ENCODE peak calls at places on chromosomes 1 and 21, in five cellular contexts. One of them, this sample, is unnamed.

GRCh38 chr1:148160048-148160395 is 7.9 kb upstream of the NBPF11 start:
- DNase-seq in thoracic aorta: no peak
- DNase-seq in left ventricle myocardium inferior: no peak
- DNase-seq in endothelial cell of umbilical vein: no peak
- DNase-seq in tibial nerve: no peak
- DNase-seq in this sample: no peak

GRCh38 chr1:47438321-47439150 is 692 bp downstream of the FOXD2 start:
- DNase-seq in thoracic aorta: no peak
- DNase-seq in left ventricle myocardium inferior: peak
- DNase-seq in endothelial cell of umbilical vein: no peak
- DNase-seq in tibial nerve: no peak
- DNase-seq in this sample: no peak

GRCh38 chr1:150764617-150765090 is 924 bp downstream of the CTSS start:
- DNase-seq in thoracic aorta: no peak
- DNase-seq in left ventricle myocardium inferior: no peak
- DNase-seq in endothelial cell of umbilical vein: peak
- DNase-seq in tibial nerve: no peak
- DNase-seq in this sample: peak

GRCh38 chr1:67732750-67733151 is 47.8 kb downstream of the GADD45A start:
- DNase-seq in thoracic aorta: no peak
- DNase-seq in left ventricle myocardium inferior: peak
- DNase-seq in endothelial cell of umbilical vein: peak
- DNase-seq in tibial nerve: no peak
- DNase-seq in this sample: peak

GRCh38 chr1:94660994-94661393 is 119.4 kb upstream of the F3 start:
- DNase-seq in thoracic aorta: no peak
- DNase-seq in left ventricle myocardium inferior: no peak
- DNase-seq in endothelial cell of umbilical vein: no peak
- DNase-seq in tibial nerve: no peak
- DNase-seq in this sample: no peak

GRCh38 chr1:178938959-178939317 is 68.1 kb upstream of the ANGPTL1 start:
- DNase-seq in thoracic aorta: peak
- DNase-seq in left ventricle myocardium inferior: peak
- DNase-seq in endothelial cell of umbilical vein: no peak
- DNase-seq in tibial nerve: peak
- DNase-seq in this sample: no peak

GRCh38 chr1:154719586-154720327 is 111.8 kb upstream of the ADAR start:
- DNase-seq in thoracic aorta: no peak
- DNase-seq in left ventricle myocardium inferior: no peak
- DNase-seq in endothelial cell of umbilical vein: no peak
- DNase-seq in tibial nerve: no peak
- DNase-seq in this sample: no peak

GRCh38 chr1:10754571-10755329 is 41.7 kb downstream of the CASZ1 start:
- DNase-seq in thoracic aorta: no peak
- DNase-seq in left ventricle myocardium inferior: no peak
- DNase-seq in endothelial cell of umbilical vein: no peak
- DNase-seq in tibial nerve: no peak
- DNase-seq in this sample: no peak

GRCh38 chr21:33116669-33117267 is 46.8 kb downstream of the OLIG1 start:
- DNase-seq in thoracic aorta: no peak
- DNase-seq in left ventricle myocardium inferior: no peak
- DNase-seq in endothelial cell of umbilical vein: no peak
- DNase-seq in tibial nerve: no peak
- DNase-seq in this sample: no peak

GRCh38 chr1:241423541-241424479 is 66.8 kb upstream of the RGS7 start:
- DNase-seq in thoracic aorta: no peak
- DNase-seq in left ventricle myocardium inferior: no peak
- DNase-seq in endothelial cell of umbilical vein: peak
- DNase-seq in tibial nerve: no peak
- DNase-seq in this sample: no peak

GRCh38 chr1:226754797-226755533 is 15.9 kb upstream of the ITPKB start:
- DNase-seq in thoracic aorta: no peak
- DNase-seq in left ventricle myocardium inferior: no peak
- DNase-seq in endothelial cell of umbilical vein: no peak
- DNase-seq in tibial nerve: no peak
- DNase-seq in this sample: no peak

GRCh38 chr1:226751214-226751613 is 12.1 kb upstream of the ITPKB start:
- DNase-seq in thoracic aorta: no peak
- DNase-seq in left ventricle myocardium inferior: no peak
- DNase-seq in endothelial cell of umbilical vein: no peak
- DNase-seq in tibial nerve: no peak
- DNase-seq in this sample: no peak

GRCh38 chr1:226754097-226754496 is 15.0 kb upstream of the ITPKB start:
- DNase-seq in thoracic aorta: no peak
- DNase-seq in left ventricle myocardium inferior: no peak
- DNase-seq in endothelial cell of umbilical vein: no peak
- DNase-seq in tibial nerve: no peak
- DNase-seq in this sample: no peak

GRCh38 chr1:226749467-226749866 is 10.4 kb upstream of the ITPKB start:
- DNase-seq in thoracic aorta: no peak
- DNase-seq in left ventricle myocardium inferior: no peak
- DNase-seq in endothelial cell of umbilical vein: no peak
- DNase-seq in tibial nerve: no peak
- DNase-seq in this sample: no peak

DNA sequence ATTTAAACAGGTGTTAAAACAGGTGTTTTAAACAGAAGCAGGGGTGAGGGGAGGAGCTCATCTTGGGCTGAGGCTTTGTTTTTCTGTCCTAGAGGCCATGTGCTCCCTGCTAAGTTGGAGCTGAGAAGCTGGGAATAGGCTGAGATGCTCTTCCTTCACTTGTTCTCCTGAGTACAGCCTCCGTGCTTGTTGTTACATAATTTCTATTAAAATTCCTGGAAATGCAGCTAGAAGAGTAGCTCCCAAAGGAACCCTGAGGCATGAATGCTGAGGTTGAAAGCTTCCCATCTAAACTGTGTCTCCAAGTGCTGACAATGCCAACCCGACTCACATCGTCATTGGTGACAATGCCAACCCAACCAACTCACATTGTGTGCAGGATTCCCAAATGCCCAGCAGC is 12.6 kb upstream of the ITPKB start:
- DNase-seq in thoracic aorta: no peak
- DNase-seq in left ventricle myocardium inferior: no peak
- DNase-seq in endothelial cell of umbilical vein: no peak
- DNase-seq in tibial nerve: no peak
- DNase-seq in this sample: no peak
- H3K27ac ChIP-seq in thoracic aorta: no peak
- H3K27ac ChIP-seq in left ventricle myocardium inferior: no peak
- H3K27ac ChIP-seq in endothelial cell of umbilical vein: no peak
- H3K27ac ChIP-seq in tibial nerve: no peak
- H3K27ac ChIP-seq in this sample: no peak

GRCh38 chr1:175192630-175193338 is at the start of gene KIAA0040:
- DNase-seq in thoracic aorta: peak
- DNase-seq in left ventricle myocardium inferior: peak
- DNase-seq in endothelial cell of umbilical vein: peak
- DNase-seq in tibial nerve: peak
- DNase-seq in this sample: no peak

GRCh38 chr1:175191654-175192053 is 922 bp downstream of the KIAA0040 start:
- DNase-seq in thoracic aorta: no peak
- DNase-seq in left ventricle myocardium inferior: no peak
- DNase-seq in endothelial cell of umbilical vein: peak
- DNase-seq in tibial nerve: peak
- DNase-seq in this sample: no peak

GRCh38 chr1:175192111-175192629 is 406 bp downstream of the KIAA0040 start:
- DNase-seq in thoracic aorta: no peak
- DNase-seq in left ventricle myocardium inferior: peak
- DNase-seq in endothelial cell of umbilical vein: peak
- DNase-seq in tibial nerve: peak
- DNase-seq in this sample: no peak

GRCh38 chr1:175195281-175195680 is 2.7 kb upstream of the KIAA0040 start:
- DNase-seq in thoracic aorta: no peak
- DNase-seq in left ventricle myocardium inferior: no peak
- DNase-seq in endothelial cell of umbilical vein: no peak
- DNase-seq in tibial nerve: no peak
- DNase-seq in this sample: no peak

DNA sequence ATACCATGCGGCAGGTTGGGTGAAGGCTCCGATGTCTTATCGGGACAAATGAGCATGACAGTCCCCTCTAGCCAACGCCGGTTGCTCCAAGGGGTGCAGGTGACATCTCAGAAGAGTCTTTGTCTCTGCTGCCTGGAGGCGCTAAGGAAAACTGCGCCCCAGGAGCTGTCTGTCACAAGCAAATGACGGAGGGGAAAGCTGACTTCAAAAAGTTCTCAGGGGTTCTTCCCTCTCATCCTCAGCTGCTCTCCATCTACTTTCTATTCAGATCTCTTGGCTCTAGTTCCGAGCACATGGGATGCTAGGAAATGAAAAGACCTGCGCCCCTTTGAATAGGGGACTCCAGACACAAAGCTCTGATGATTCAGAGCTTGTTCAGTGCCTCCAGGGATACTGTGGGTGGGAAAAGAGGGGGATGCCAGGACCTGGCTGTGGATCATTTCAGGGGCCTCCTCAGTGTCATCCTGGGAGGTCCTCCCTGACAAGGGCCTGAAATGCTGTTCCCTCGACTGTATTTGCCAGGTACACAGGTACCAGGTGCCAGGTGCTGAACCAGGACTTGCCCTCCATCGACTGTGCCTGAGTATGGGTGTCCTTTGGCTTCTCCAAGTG is 869 bp upstream of the KIAA0040 start:
- DNase-seq in thoracic aorta: no peak
- DNase-seq in left ventricle myocardium inferior: no peak
- DNase-seq in endothelial cell of umbilical vein: peak
- DNase-seq in tibial nerve: no peak
- DNase-seq in this sample: no peak
- H3K4me3 ChIP-seq in thoracic aorta: peak
- H3K4me3 ChIP-seq in left ventricle myocardium inferior: peak
- H3K4me3 ChIP-seq in endothelial cell of umbilical vein: peak
- H3K4me3 ChIP-seq in tibial nerve: peak
- H3K4me3 ChIP-seq in this sample: peak

GRCh38 chr1:8862528-8862927 is 16.0 kb downstream of the ENO1 start:
- DNase-seq in thoracic aorta: no peak
- DNase-seq in left ventricle myocardium inferior: no peak
- DNase-seq in endothelial cell of umbilical vein: peak
- DNase-seq in tibial nerve: no peak
- DNase-seq in this sample: no peak

GRCh38 chr1:8860738-8861516 is 17.6 kb downstream of the ENO1 start:
- DNase-seq in thoracic aorta: no peak
- DNase-seq in left ventricle myocardium inferior: peak
- DNase-seq in endothelial cell of umbilical vein: no peak
- DNase-seq in tibial nerve: no peak
- DNase-seq in this sample: no peak

GRCh38 chr1:8863712-8864324 is 14.7 kb downstream of the ENO1 start:
- DNase-seq in thoracic aorta: no peak
- DNase-seq in left ventricle myocardium inferior: no peak
- DNase-seq in endothelial cell of umbilical vein: no peak
- DNase-seq in tibial nerve: no peak
- DNase-seq in this sample: no peak

GRCh38 chr1:8864713-8865397 is 13.6 kb downstream of the ENO1 start:
- DNase-seq in thoracic aorta: no peak
- DNase-seq in left ventricle myocardium inferior: no peak
- DNase-seq in endothelial cell of umbilical vein: no peak
- DNase-seq in tibial nerve: no peak
- DNase-seq in this sample: no peak

GRCh38 chr1:8863138-8863537 is 15.3 kb downstream of the ENO1 start:
- DNase-seq in thoracic aorta: no peak
- DNase-seq in left ventricle myocardium inferior: no peak
- DNase-seq in endothelial cell of umbilical vein: no peak
- DNase-seq in tibial nerve: no peak
- DNase-seq in this sample: no peak
- H3K27ac ChIP-seq in thoracic aorta: no peak
- H3K27ac ChIP-seq in left ventricle myocardium inferior: no peak
- H3K27ac ChIP-seq in endothelial cell of umbilical vein: no peak
- H3K27ac ChIP-seq in tibial nerve: peak
- H3K27ac ChIP-seq in this sample: no peak

GRCh38 chr1:101379939-101380338 is 143.1 kb downstream of the S1PR1 start:
- DNase-seq in thoracic aorta: no peak
- DNase-seq in left ventricle myocardium inferior: no peak
- DNase-seq in endothelial cell of umbilical vein: no peak
- DNase-seq in tibial nerve: no peak
- DNase-seq in this sample: no peak
- H3K4me3 ChIP-seq in thoracic aorta: no peak
- H3K4me3 ChIP-seq in left ventricle myocardium inferior: no peak
- H3K4me3 ChIP-seq in endothelial cell of umbilical vein: no peak
- H3K4me3 ChIP-seq in tibial nerve: no peak
- H3K4me3 ChIP-seq in this sample: no peak

This sample was measured in brain microvascular endothelial cell.